ENCODE peak calls at places on chromosomes 12 and 14, in seven cellular contexts. O is ELR, C is mucosa of gallbladder, N is MM.1S, X is DMS153, V is upper lobe of right lung, I is T-helper 9 cell. G is an unnamed sample.

GRCh38 chr12:121792607-121793500 is 634 bp downstream of the RHOF start:
- DNase-seq in O (no peak), C (no peak), N (no peak), X (no peak), V (peak; percentile 84), I (peak; percentile 49), G (peak; percentile 58)

GRCh38 chr12:53097564-53098353 is at the start of gene IGFBP6:
- DNase-seq in O (peak; percentile 79), C (no peak), N (peak; percentile 69), X (peak; percentile 18), V (peak; percentile 83), I (peak; percentile 45), G (peak; percentile 55)

GRCh38 chr14:61565836-61566536 is 129.3 kb upstream of the HIF1A start:
- DNase-seq in O (peak; percentile 94), C (no peak), N (no peak), X (no peak), V (no peak), I (no peak), G (no peak)

GRCh38 chr14:55440385-55440784 is at the start of gene TBPL2:
- DNase-seq in O (no peak), C (no peak), N (no peak), X (no peak), V (no peak), I (no peak), G (no peak)

GRCh38 chr14:100291305-100292075 is 14.8 kb downstream of the SLC25A29 start:
- DNase-seq in O (no peak), C (no peak), N (no peak), X (no peak), V (peak; percentile 38), I (no peak), G (no peak)

GRCh38 chr12:123075591-123076171 is 75.2 kb downstream of the PITPNM2 start:
- DNase-seq in O (peak; percentile 40), C (no peak), N (no peak), X (peak; percentile 58), V (peak; percentile 74), I (peak; percentile 38), G (peak; percentile 46)

GRCh38 chr12:68234140-68234539 is 8.5 kb upstream of the IL26 start:
- DNase-seq in O (no peak), C (no peak), N (no peak), X (no peak), V (no peak), I (no peak), G (no peak)

GRCh38 chr12:42364692-42365091 is 38.7 kb downstream of the PPHLN1 start:
- DNase-seq in O (no peak), C (no peak), N (no peak), X (no peak), V (no peak), I (no peak), G (no peak)

GRCh38 chr14:71651228-71651627 is 281.0 kb upstream of the RGS6 start:
- DNase-seq in O (peak; percentile 82), C (peak; percentile 23), N (no peak), X (no peak), V (no peak), I (no peak), G (no peak)

GRCh38 chr12:27158322-27158721 is 75.9 kb upstream of the C12orf71 start:
- DNase-seq in O (no peak), C (no peak), N (no peak), X (no peak), V (no peak), I (no peak), G (no peak)